ENCODE peak calls at places on chromosomes 5 and 9, in four cellular contexts. One of them, this sample, is unnamed.

GRCh38 chr5:58116346-58116745 is 343.5 kb downstream of the PLK2 start:
- DNase-seq in colonic mucosa: no peak
- DNase-seq in spleen: no peak
- DNase-seq in CD8-positive, alpha-beta T cell: no peak
- DNase-seq in this sample: no peak

GRCh38 chr5:122844136-122844915 is 1.1 kb upstream of the SNX24 start:
- DNase-seq in CD8-positive, alpha-beta T cell: no peak
- DNase-seq in spleen: no peak
- DNase-seq in colonic mucosa: peak; percentile 44
- DNase-seq in this sample: no peak

GRCh38 chr9:124183772-124184171 is 74.0 kb upstream of the NEK6 start:
- DNase-seq in spleen: no peak
- DNase-seq in CD8-positive, alpha-beta T cell: no peak
- DNase-seq in colonic mucosa: peak; percentile 52
- DNase-seq in this sample: no peak

GRCh38 chr9:82152181-82152580 is 163.6 kb downstream of the SPATA31D1 start:
- DNase-seq in spleen: no peak
- DNase-seq in CD8-positive, alpha-beta T cell: no peak
- DNase-seq in colonic mucosa: no peak
- DNase-seq in this sample: peak; percentile 64

GRCh38 chr5:168931638-168932345 is 352.6 kb upstream of the PANK3 start:
- DNase-seq in spleen: no peak
- DNase-seq in CD8-positive, alpha-beta T cell: no peak
- DNase-seq in colonic mucosa: no peak
- DNase-seq in this sample: peak; percentile 33

GRCh38 chr5:95382843-95383242 is 8.3 kb upstream of the FAM81B start:
- DNase-seq in CD8-positive, alpha-beta T cell: no peak
- DNase-seq in spleen: no peak
- DNase-seq in colonic mucosa: no peak
- DNase-seq in this sample: no peak

GRCh38 chr5:159094745-159095144 is 5.0 kb downstream of the EBF1 start:
- DNase-seq in colonic mucosa: peak; percentile 43
- DNase-seq in CD8-positive, alpha-beta T cell: peak; percentile 65
- DNase-seq in spleen: peak; percentile 81
- DNase-seq in this sample: no peak

GRCh38 chr5:143309661-143310431 is 93.6 kb downstream of the NR3C1 start:
- DNase-seq in colonic mucosa: no peak
- DNase-seq in spleen: no peak
- DNase-seq in CD8-positive, alpha-beta T cell: no peak
- DNase-seq in this sample: no peak

GRCh38 chr9:135281151-135281550 is 193.7 kb downstream of the OLFM1 start:
- DNase-seq in colonic mucosa: no peak
- DNase-seq in spleen: no peak
- DNase-seq in CD8-positive, alpha-beta T cell: no peak
- DNase-seq in this sample: no peak

GRCh38 chr9:136798708-136799078 is 2.6 kb downstream of the CCDC183 start:
- DNase-seq in colonic mucosa: no peak
- DNase-seq in spleen: no peak
- DNase-seq in CD8-positive, alpha-beta T cell: no peak
- DNase-seq in this sample: no peak

GRCh38 chr9:74036549-74037231 is 460.4 kb upstream of the RORB start:
- DNase-seq in CD8-positive, alpha-beta T cell: no peak
- DNase-seq in spleen: no peak
- DNase-seq in colonic mucosa: no peak
- DNase-seq in this sample: no peak

GRCh38 chr5:35660451-35660850 is 42.8 kb downstream of the SPEF2 start:
- DNase-seq in colonic mucosa: no peak
- DNase-seq in spleen: no peak
- DNase-seq in CD8-positive, alpha-beta T cell: no peak
- DNase-seq in this sample: no peak

DNA sequence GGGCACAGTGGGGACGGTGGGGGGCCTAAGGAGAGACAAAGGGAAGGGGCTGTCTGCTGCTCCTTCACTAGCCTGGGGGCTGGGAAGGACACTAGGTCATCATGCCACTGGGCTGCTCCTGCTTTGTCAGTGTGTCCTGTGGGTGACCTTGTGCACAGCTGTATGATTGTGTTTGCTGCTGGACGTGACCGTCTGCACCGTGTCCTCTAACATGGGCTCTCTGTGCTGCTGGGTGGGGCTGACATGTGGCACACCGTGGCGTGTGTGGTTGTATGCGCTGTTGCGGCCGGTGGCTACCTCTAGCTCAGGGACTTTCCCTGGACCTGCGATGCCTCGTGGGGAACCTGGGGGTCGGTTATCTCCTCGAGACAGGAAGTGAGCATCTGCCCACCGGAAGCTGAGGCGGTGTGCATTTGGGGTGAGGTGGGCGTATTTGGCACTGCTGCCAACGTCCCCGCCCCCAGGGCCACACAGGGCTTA is 3.1 kb downstream of the N4BP3 start:
- DNase-seq in colonic mucosa: no peak
- DNase-seq in spleen: peak; percentile 92
- DNase-seq in CD8-positive, alpha-beta T cell: peak; percentile 83
- DNase-seq in this sample: no peak
- H3K27ac ChIP-seq in colonic mucosa: no peak overlapping the region
- H3K27ac ChIP-seq in spleen: peak overlapping the region; percentile 68
- H3K27ac ChIP-seq in CD8-positive, alpha-beta T cell: peak overlapping the region; percentile 45
- H3K27ac ChIP-seq in this sample: no peak overlapping the region

GRCh38 chr5:150142189-150142788 is 13.4 kb downstream of the PDGFRB start:
- DNase-seq in colonic mucosa: no peak
- DNase-seq in spleen: no peak
- DNase-seq in CD8-positive, alpha-beta T cell: no peak
- DNase-seq in this sample: no peak
- H3K27ac ChIP-seq in colonic mucosa: peak overlapping the region; percentile 72
- H3K27ac ChIP-seq in spleen: peak overlapping the region; percentile 82
- H3K27ac ChIP-seq in CD8-positive, alpha-beta T cell: no peak overlapping the region
- H3K27ac ChIP-seq in this sample: peak overlapping the region; percentile 88

GRCh38 chr9:104923740-104924139 is 4.2 kb downstream of the ABCA1 start:
- DNase-seq in CD8-positive, alpha-beta T cell: no peak
- DNase-seq in spleen: peak; percentile 86
- DNase-seq in colonic mucosa: no peak
- DNase-seq in this sample: no peak
- H3K27ac ChIP-seq in CD8-positive, alpha-beta T cell: no peak overlapping the region
- H3K27ac ChIP-seq in spleen: no peak overlapping the region
- H3K27ac ChIP-seq in colonic mucosa: no peak overlapping the region
- H3K27ac ChIP-seq in this sample: peak overlapping the region; percentile 36

DNA sequence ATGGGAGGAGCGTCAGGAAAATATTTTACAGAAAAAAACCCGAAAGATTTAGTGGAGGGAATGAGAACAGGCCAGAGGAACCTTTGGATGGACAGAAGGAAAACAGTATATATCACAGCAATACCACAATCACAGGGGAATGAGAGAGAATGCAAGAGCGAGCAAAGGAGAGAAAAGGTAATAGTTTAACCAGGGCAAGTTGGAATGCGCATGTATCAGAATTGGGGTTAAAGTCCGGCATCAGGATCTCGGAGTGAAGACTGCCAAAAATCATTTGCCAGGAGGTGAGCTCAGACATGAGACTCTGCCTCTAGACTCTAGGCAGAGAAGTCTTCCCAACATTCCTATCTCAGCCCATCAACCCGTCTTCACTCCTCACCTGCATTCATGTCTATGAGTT is 36.8 kb downstream of the PCDHGC5 start:
- DNase-seq in CD8-positive, alpha-beta T cell: no peak
- DNase-seq in colonic mucosa: peak; percentile 56
- DNase-seq in spleen: no peak
- DNase-seq in this sample: no peak
- H3K27ac ChIP-seq in CD8-positive, alpha-beta T cell: no peak overlapping the region
- H3K27ac ChIP-seq in colonic mucosa: peak overlapping the region; percentile 43
- H3K27ac ChIP-seq in spleen: peak overlapping the region; percentile 36
- H3K27ac ChIP-seq in this sample: peak overlapping the region; percentile 45

DNA sequence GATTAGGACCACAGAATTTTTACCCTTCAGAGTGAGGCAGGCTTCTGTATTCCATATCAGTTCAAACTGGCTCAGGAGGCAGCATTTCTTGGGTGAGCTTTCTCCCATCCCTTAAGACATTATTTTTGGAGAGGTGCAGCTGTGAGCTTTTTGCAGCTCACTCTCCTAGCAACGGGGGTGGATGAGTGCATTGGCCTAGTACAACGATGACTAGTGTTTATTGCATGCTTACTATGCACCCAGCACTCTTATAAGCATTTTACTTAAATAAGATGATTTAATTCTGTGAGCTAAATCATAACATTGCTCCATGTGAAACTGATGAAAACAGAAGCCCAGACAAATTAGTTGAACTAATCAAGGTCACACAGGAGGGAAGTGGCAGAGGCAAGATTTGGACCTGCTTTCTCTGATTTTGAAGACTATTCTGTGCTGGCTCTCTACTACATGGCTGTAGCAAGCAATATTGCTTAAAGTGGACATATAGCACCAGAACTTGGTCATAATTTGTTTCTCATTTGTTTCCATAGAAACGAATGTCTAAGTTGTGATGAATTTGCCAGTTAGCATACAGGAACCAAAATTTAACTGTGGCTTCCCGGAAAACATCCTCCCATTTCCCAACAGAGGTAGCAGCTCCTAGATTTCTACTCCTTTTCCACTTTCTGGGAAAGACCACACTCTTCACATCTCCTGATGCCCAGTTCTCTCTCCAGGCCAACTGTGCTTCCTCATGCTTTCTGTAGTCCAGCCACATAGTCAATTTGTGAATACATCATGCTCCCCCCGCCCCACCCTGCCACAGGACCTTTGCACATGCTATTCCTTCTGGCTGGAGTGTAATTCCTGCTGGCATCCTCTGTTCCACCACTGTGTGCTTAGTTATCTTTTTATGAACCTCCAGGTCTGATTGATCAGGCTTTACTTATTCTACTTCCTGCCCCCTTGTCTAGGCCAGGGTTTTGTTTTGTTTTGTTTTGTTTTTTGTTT is 372.2 kb upstream of the RIOK2 start:
- DNase-seq in colonic mucosa: no peak
- DNase-seq in CD8-positive, alpha-beta T cell: no peak
- DNase-seq in spleen: no peak
- DNase-seq in this sample: no peak
- H3K27ac ChIP-seq in colonic mucosa: no peak overlapping the region
- H3K27ac ChIP-seq in CD8-positive, alpha-beta T cell: no peak overlapping the region
- H3K27ac ChIP-seq in spleen: no peak overlapping the region
- H3K27ac ChIP-seq in this sample: no peak overlapping the region

GRCh38 chr5:115170128-115170923 is 618 bp upstream of the TRIM36 start:
- DNase-seq in colonic mucosa: peak; percentile 51
- DNase-seq in spleen: peak; percentile 85
- DNase-seq in CD8-positive, alpha-beta T cell: no peak
- DNase-seq in this sample: no peak

GRCh38 chr5:115168829-115169391 is 798 bp downstream of the TRIM36 start:
- DNase-seq in colonic mucosa: peak; percentile 42
- DNase-seq in CD8-positive, alpha-beta T cell: no peak
- DNase-seq in spleen: no peak
- DNase-seq in this sample: no peak

GRCh38 chr5:115166744-115167393 is 2.8 kb downstream of the TRIM36 start:
- DNase-seq in colonic mucosa: no peak
- DNase-seq in spleen: peak; percentile 66
- DNase-seq in CD8-positive, alpha-beta T cell: no peak
- DNase-seq in this sample: no peak

GRCh38 chr5:115170924-115171510 is 1.3 kb upstream of the TRIM36 start:
- DNase-seq in colonic mucosa: no peak
- DNase-seq in spleen: no peak
- DNase-seq in CD8-positive, alpha-beta T cell: no peak
- DNase-seq in this sample: no peak

GRCh38 chr5:115169392-115170127 is at the start of gene TRIM36:
- DNase-seq in CD8-positive, alpha-beta T cell: peak; percentile 93
- DNase-seq in spleen: peak; percentile 97
- DNase-seq in colonic mucosa: peak; percentile 97
- DNase-seq in this sample: peak; percentile 54
- H3K27ac ChIP-seq in CD8-positive, alpha-beta T cell: no peak within 1 kb of the TSS
- H3K27ac ChIP-seq in spleen: peak within 1 kb of the TSS; percentile 27
- H3K27ac ChIP-seq in colonic mucosa: peak within 1 kb of the TSS; percentile 93
- H3K27ac ChIP-seq in this sample: no peak within 1 kb of the TSS

DNA sequence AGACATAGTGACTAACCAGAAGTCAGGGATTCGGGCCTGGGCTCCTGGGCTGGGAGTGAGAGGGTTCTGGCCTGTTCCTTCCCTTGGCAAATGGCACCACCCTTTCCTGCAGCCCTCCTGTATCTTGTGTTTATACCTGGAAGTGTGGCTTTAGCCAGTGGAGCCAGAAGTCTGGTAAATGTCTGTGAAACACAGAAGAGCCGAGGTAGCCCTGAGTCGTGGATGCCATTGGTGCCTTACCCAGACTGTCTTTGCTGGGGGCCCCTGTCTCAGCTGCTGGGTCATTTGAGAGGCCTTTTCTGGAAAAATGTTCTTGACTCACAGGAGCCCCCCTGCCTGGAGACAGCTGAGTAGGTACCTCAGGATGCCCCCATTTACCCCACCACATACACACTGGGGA is 95.7 kb upstream of the BASP1 start:
- DNase-seq in spleen: no peak
- DNase-seq in CD8-positive, alpha-beta T cell: no peak
- DNase-seq in colonic mucosa: no peak
- DNase-seq in this sample: no peak
- H3K27ac ChIP-seq in spleen: no peak overlapping the region
- H3K27ac ChIP-seq in CD8-positive, alpha-beta T cell: no peak overlapping the region
- H3K27ac ChIP-seq in colonic mucosa: no peak overlapping the region
- H3K27ac ChIP-seq in this sample: no peak overlapping the region

This sample was measured in epithelial cell of prostate.